ENCODE peak calls at places on chromosomes 16 and 17, in ten cellular contexts. B is esophagus muscularis mucosa, Q is upper lobe of right lung, F is K562, T is thoracic aorta, H is HCT116, J is cardiac muscle cell, W is vagina, I is BJ, C is breast epithelium. X is an unnamed sample. For H3K36me3, the result is how much of the 10 kb centered on the place peaks cover.

GRCh38 chr17:33838281-33838680 is 416.8 kb upstream of the CCL2 start:
- DNase-seq in B (no peak), Q (no peak), F (no peak), T (no peak), H (no peak), J (no peak), W (no peak), I (no peak), C (no peak), X (no peak)

GRCh38 chr17:14559720-14560119 is 258.8 kb downstream of the HS3ST3B1 start:
- DNase-seq in B (no peak), Q (no peak), F (no peak), T (no peak), H (no peak), J (no peak), W (no peak), I (no peak), C (no peak), X (no peak)

GRCh38 chr17:17781591-17782424 is 55.0 kb downstream of the SREBF1 start:
- DNase-seq in B (no peak), Q (peak), F (no peak), T (no peak), H (no peak), J (peak), W (no peak), I (no peak), C (peak), X (peak)

GRCh38 chr16:88651276-88651988 is 579 bp upstream of the CYBA start:
- DNase-seq in B (no peak), Q (peak), F (peak), T (no peak), H (peak), J (no peak), W (no peak), I (no peak), C (peak), X (peak)

GRCh38 chr16:83701494-83701893 is 106.3 kb upstream of the HSBP1 start:
- DNase-seq in B (no peak), Q (peak), F (peak), T (no peak), H (no peak), J (peak), W (no peak), I (no peak), C (no peak), X (peak)

GRCh38 chr16:75264531-75264998 is 13.1 kb upstream of the BCAR1 start:
- DNase-seq in B (no peak), Q (no peak), F (no peak), T (no peak), H (no peak), J (peak), W (no peak), I (no peak), C (no peak), X (no peak)

GRCh38 chr16:51762081-51762995 is 611.3 kb upstream of the SALL1 start:
- DNase-seq in B (peak), Q (peak), F (peak), T (no peak), H (no peak), J (peak), W (no peak), I (peak), C (peak), X (peak)

GRCh38 chr17:77314601-77315000 is 173.8 kb downstream of the SEC14L1 start:
- DNase-seq in B (no peak), Q (peak), F (no peak), T (no peak), H (no peak), J (no peak), W (no peak), I (no peak), C (no peak), X (no peak)

GRCh38 chr17:77884967-77885641 is 73.4 kb upstream of the TNRC6C start:
- DNase-seq in B (no peak), Q (no peak), F (no peak), T (no peak), H (no peak), J (no peak), W (no peak), I (no peak), C (no peak), X (no peak)

GRCh38 chr16:10945065-10945787 is 862 bp downstream of the CLEC16A start:
- DNase-seq in B (no peak), Q (no peak), F (no peak), T (no peak), H (no peak), J (no peak), W (no peak), I (no peak), C (no peak), X (no peak)

GRCh38 chr17:46726106-46726670 is 92.3 kb downstream of the WNT3 start:
- DNase-seq in B (no peak), Q (no peak), F (no peak), T (no peak), H (no peak), J (peak), W (no peak), I (no peak), C (no peak), X (no peak)

GRCh38 chr16:50466170-50466569 is 82.0 kb upstream of the NKD1 start:
- DNase-seq in B (no peak), Q (peak), F (no peak), T (no peak), H (no peak), J (no peak), W (no peak), I (no peak), C (no peak), X (no peak)

GRCh38 chr16:8849411-8850011 is 19.3 kb downstream of the CARHSP1 start:
- DNase-seq in B (no peak), Q (peak), F (no peak), T (no peak), H (no peak), J (peak), W (no peak), I (no peak), C (no peak), X (peak)

GRCh38 chr17:9729034-9729650 is 62.2 kb downstream of the DHRS7C start:
- DNase-seq in B (no peak), Q (no peak), F (peak), T (no peak), H (peak), J (peak), W (no peak), I (peak), C (peak), X (no peak)

GRCh38 chr17:49337900-49338299 is 24.1 kb downstream of the ZNF652 start:
- DNase-seq in B (no peak), Q (no peak), F (no peak), T (no peak), H (no peak), J (peak), W (no peak), I (no peak), C (no peak), X (peak)

GRCh38 chr16:73054732-73055481 is 7.0 kb upstream of the ZFHX3 start:
- DNase-seq in B (no peak), Q (no peak), F (no peak), T (no peak), H (no peak), J (peak), W (no peak), I (no peak), C (no peak), X (no peak)

GRCh38 chr17:14311186-14311705 is 10.4 kb downstream of the HS3ST3B1 start:
- DNase-seq in B (no peak), Q (no peak), F (no peak), T (no peak), H (no peak), J (no peak), W (peak), I (no peak), C (no peak), X (no peak)

GRCh38 chr16:8720080-8720966 is 45.9 kb downstream of the ABAT start:
- DNase-seq in B (no peak), Q (no peak), F (no peak), T (no peak), H (no peak), J (no peak), W (no peak), I (no peak), C (no peak), X (no peak)

DNA sequence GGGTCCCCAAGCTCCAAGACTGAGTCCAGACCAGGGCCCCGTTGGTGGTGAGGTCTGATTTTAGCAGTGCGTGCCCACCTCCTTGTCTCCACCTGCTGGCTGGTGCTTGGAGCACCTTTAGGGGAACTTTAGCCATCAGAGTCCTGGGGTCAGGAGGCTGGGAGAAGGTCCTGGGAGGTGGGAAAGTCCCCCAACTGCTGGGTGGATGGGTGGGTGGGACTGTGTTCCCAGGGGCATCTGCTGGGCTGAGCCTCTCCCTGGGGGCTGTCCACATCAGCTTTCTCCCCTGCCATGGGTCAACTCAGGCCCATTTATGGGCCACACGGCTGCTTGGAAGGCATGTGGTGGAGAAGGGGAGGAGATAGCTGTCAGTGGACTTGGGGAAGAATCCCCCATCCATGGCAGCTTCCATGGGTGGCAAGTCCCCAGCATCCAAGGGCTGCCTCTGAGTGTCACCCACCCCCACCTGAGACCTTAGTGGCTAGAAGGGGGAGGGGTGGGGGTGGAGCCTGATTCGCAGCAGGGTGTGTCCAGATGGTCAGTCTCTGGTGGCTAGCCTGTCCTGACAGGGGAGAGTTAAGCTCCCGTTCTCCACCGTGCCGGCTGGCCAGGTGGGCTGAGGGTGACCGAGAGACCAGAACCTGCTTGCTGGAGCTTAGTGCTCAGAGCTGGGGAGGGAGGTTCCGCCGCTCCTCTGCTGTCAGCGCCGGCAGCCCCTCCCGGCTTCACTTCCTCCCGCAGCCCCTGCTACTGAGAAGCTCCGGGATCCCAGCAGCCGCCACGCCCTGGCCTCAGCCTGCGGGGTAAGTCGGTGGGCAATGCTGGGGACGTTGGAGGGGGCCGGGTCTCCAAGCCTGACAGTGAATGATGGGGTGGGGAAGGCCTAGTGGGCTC is at the start of gene TRPV2:
- DNase-seq in B (no peak), Q (peak), F (peak), T (no peak), H (no peak), J (no peak), W (no peak), I (no peak), C (no peak), X (no peak)
- H3K4me3 ChIP-seq in B (peak), Q (peak), F (peak), T (peak), H (no peak), J (no peak), W (peak), I (peak), C (peak), X (peak)

GRCh38 chr17:4249452-4250029 is 14.2 kb downstream of the ANKFY1 start:
- DNase-seq in B (no peak), Q (no peak), F (peak), T (no peak), H (no peak), J (peak), W (no peak), I (no peak), C (no peak), X (peak)
- TF ChIP-seq CTCF in B (peak), Q (peak), F (peak), T (peak), H (no peak), J (peak), W (no peak), I (peak), C (peak), X (peak)

DNA sequence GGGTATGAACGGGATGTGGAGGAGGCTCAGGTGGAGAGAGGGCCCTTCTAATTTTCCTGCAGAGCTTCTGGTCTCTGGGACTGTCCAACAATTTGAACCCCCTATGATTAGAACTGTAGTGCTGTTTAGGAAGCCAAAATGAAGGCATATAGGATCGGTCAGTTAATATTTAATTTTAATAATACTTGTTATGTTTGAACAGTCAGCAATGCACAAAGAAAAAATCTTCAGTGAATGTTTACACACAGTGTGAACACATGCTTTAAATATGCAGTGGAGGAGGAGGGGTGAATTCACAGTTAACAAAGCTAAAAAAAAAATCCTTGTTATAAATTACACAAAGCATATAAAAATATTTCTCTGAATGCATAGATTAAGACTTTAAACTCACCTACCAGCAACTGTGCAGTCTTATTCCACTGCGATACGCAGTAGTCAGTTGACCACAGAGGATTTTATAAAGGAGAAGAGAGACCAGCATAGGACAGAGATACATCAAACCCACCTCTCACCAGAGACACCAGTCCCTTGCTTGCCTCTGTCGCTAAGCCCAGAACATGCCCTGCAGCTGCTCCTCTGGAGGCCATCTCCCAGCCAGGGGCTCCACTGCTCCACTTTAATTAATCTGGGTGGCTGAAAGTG is 14.6 kb downstream of the ANKRD40 start:
- DNase-seq in B (no peak), Q (peak), F (no peak), T (no peak), H (no peak), J (no peak), W (no peak), I (no peak), C (no peak), X (no peak)
- H3K36me3 ChIP-seq in B (under half), Q (half or more), F (half or more), T (under half), H (half or more), J (under half), W (under half), I (under half), C (under half), X (under half)

DNA sequence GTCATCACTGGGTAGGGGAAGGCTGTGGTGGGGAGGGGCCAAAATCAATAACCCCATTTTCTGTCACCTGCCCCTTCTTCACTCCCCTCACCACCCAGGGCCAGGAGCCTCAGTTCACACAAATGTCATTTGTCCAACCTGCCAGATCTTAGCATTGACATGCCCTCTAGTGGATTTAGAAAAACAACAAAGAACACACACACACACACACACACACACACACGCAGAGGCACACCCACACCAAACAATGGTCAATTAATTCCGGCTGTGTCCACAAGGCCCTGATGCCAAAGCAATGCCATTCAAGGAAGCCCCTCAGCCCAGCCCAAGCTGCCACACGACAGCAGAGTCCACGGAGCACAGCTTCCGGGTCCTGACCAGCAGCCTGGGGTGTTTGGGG is 68.4 kb downstream of the NOG start:
- DNase-seq in B (no peak), Q (no peak), F (no peak), T (no peak), H (peak), J (no peak), W (no peak), I (no peak), C (no peak), X (no peak)
- H3K4me3 ChIP-seq in B (no peak), Q (no peak), F (no peak), T (no peak), H (no peak), J (no peak), W (no peak), I (no peak), C (no peak), X (no peak)

GRCh38 chr17:6669479-6670212 is 18.1 kb downstream of the C17orf100 start:
- DNase-seq in B (no peak), Q (no peak), F (no peak), T (no peak), H (peak), J (no peak), W (peak), I (no peak), C (no peak), X (no peak)

GRCh38 chr17:6670571-6670970 is 19.0 kb downstream of the C17orf100 start:
- DNase-seq in B (no peak), Q (no peak), F (no peak), T (no peak), H (no peak), J (no peak), W (no peak), I (no peak), C (no peak), X (no peak)

GRCh38 chr17:6668727-6669425 is 17.3 kb downstream of the C17orf100 start:
- DNase-seq in B (no peak), Q (no peak), F (no peak), T (no peak), H (no peak), J (no peak), W (peak), I (no peak), C (no peak), X (no peak)

GRCh38 chr17:6670999-6671398 is 19.4 kb downstream of the C17orf100 start:
- DNase-seq in B (no peak), Q (no peak), F (no peak), T (no peak), H (no peak), J (no peak), W (no peak), I (no peak), C (no peak), X (no peak)

DNA sequence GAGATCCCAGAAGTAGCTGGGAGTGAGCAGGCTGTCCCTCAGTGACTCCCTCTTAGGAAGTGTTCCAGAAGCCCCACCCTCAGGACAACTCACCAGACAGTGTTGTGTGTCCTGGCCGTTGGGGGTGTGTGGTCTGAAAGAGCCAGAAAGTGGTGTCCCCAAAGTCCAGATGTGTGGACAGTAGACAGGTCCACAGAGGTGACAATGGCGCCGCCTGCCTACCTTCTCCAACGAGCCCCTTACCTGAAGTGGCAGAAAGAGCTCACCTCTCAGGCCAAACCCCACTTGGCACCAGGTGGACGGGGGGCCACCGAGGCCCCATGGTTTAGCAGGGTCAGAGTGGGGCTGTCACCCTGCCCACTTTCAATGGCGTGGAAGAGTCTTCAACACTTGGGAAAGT is 19.9 kb downstream of the C17orf100 start:
- DNase-seq in B (no peak), Q (no peak), F (no peak), T (no peak), H (no peak), J (no peak), W (no peak), I (no peak), C (no peak), X (no peak)
- TF ChIP-seq CTCF in B (no peak), Q (no peak), F (no peak), T (no peak), H (no peak), J (no peak), W (no peak), I (no peak), C (no peak), X (no peak)

GRCh38 chr16:30437511-30438046 is 7.7 kb upstream of the DCTPP1 start:
- DNase-seq in B (no peak), Q (no peak), F (no peak), T (no peak), H (no peak), J (no peak), W (no peak), I (no peak), C (no peak), X (no peak)
- H3K36me3 ChIP-seq in B (under half), Q (under half), F (under half), T (under half), H (under half), J (under half), W (under half), I (under half), C (under half), X (under half)

DNA sequence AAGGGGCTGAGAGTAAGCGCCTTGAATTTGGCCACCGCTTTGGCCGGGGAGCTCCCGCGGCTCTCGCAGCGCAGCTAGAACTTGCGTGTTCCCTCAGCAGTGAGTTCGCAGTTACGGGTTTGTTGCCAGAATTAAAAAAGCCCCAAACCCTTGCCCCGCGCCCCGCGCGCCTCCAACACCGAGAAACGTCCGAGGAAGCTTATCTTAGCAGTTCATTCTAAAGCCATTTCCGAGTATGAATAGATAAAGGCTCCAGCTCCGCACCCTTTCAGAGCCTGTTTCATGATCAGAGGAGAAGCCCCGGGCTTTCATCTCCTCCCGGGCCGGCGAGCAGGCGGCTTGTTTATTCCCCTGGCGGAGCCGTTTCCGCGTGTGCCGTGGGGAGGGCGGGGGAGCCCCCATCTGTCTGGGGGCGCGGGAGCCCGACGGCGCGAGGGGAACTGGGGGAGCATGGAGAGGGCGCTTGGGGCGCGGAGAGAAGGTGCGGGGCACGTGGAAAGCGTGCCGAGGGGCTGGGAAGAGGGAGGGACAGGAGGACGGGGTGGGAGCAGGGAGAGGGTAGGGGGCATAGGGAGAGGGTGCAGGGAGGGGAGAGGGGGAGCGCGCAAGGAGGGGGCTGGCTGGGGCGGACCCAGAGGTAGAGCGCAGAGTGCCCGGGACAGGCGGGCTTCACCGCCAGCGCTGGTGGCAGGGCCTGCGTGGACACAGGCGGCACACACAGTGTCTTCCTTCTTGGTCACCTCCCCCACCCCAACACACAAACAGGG is 9.9 kb downstream of the TBX4 start:
- DNase-seq in B (no peak), Q (no peak), F (peak), T (no peak), H (no peak), J (peak), W (no peak), I (no peak), C (no peak), X (no peak)
- H3K4me3 ChIP-seq in B (peak), Q (peak), F (peak), T (peak), H (no peak), J (peak), W (no peak), I (peak), C (peak), X (peak)